ENCODE peak calls at places on chromosomes 6 and 20, in seven cellular contexts. One of them, this sample, is unnamed.

GRCh38 chr6:104381907-104382306 is 477.8 kb downstream of the HACE1 start:
- DNase-seq in H7: peak; percentile 17
- DNase-seq in CD8-positive, alpha-beta memory T cell: no peak
- DNase-seq in dorsolateral prefrontal cortex: no peak
- DNase-seq in fibroblast of lung: no peak
- DNase-seq in cardiac fibroblast: no peak
- DNase-seq in choroid plexus epithelial cell: no peak
- DNase-seq in this sample: no peak

GRCh38 chr6:11069760-11070159 is 23.9 kb upstream of the SMIM13 start:
- DNase-seq in H7: no peak
- DNase-seq in CD8-positive, alpha-beta memory T cell: no peak
- DNase-seq in dorsolateral prefrontal cortex: no peak
- DNase-seq in fibroblast of lung: no peak
- DNase-seq in cardiac fibroblast: no peak
- DNase-seq in choroid plexus epithelial cell: no peak
- DNase-seq in this sample: no peak

GRCh38 chr6:17983712-17984111 is 3.7 kb downstream of the KIF13A start:
- DNase-seq in H7: no peak
- DNase-seq in CD8-positive, alpha-beta memory T cell: no peak
- DNase-seq in dorsolateral prefrontal cortex: no peak
- DNase-seq in fibroblast of lung: no peak
- DNase-seq in cardiac fibroblast: no peak
- DNase-seq in choroid plexus epithelial cell: no peak
- DNase-seq in this sample: no peak

GRCh38 chr6:132023490-132023889 is 72.3 kb upstream of the CCN2 start:
- DNase-seq in H7: peak; percentile 2
- DNase-seq in CD8-positive, alpha-beta memory T cell: no peak
- DNase-seq in dorsolateral prefrontal cortex: no peak
- DNase-seq in fibroblast of lung: no peak
- DNase-seq in cardiac fibroblast: no peak
- DNase-seq in choroid plexus epithelial cell: peak; percentile 35
- DNase-seq in this sample: no peak

GRCh38 chr6:86423571-86423970 is 513.8 kb upstream of the HTR1E start:
- DNase-seq in H7: no peak
- DNase-seq in CD8-positive, alpha-beta memory T cell: no peak
- DNase-seq in dorsolateral prefrontal cortex: no peak
- DNase-seq in fibroblast of lung: no peak
- DNase-seq in cardiac fibroblast: no peak
- DNase-seq in choroid plexus epithelial cell: no peak
- DNase-seq in this sample: no peak

GRCh38 chr6:135505648-135506047 is 8.1 kb upstream of the AHI1 start:
- DNase-seq in H7: no peak
- DNase-seq in CD8-positive, alpha-beta memory T cell: no peak
- DNase-seq in dorsolateral prefrontal cortex: no peak
- DNase-seq in fibroblast of lung: no peak
- DNase-seq in cardiac fibroblast: no peak
- DNase-seq in choroid plexus epithelial cell: no peak
- DNase-seq in this sample: no peak

GRCh38 chr6:40138273-40138720 is 204.0 kb upstream of the MOCS1 start:
- DNase-seq in H7: no peak
- DNase-seq in CD8-positive, alpha-beta memory T cell: no peak
- DNase-seq in dorsolateral prefrontal cortex: no peak
- DNase-seq in fibroblast of lung: no peak
- DNase-seq in cardiac fibroblast: no peak
- DNase-seq in choroid plexus epithelial cell: no peak
- DNase-seq in this sample: no peak

GRCh38 chr6:56292505-56293181 is 45.3 kb upstream of the COL21A1 start:
- DNase-seq in H7: peak; percentile 24
- DNase-seq in CD8-positive, alpha-beta memory T cell: no peak
- DNase-seq in dorsolateral prefrontal cortex: peak; percentile 36
- DNase-seq in fibroblast of lung: peak; percentile 82
- DNase-seq in cardiac fibroblast: peak; percentile 86
- DNase-seq in choroid plexus epithelial cell: peak; percentile 89
- DNase-seq in this sample: peak; percentile 11

GRCh38 chr6:815348-815738 is 122.4 kb upstream of the EXOC2 start:
- DNase-seq in H7: peak; percentile 22
- DNase-seq in CD8-positive, alpha-beta memory T cell: no peak
- DNase-seq in dorsolateral prefrontal cortex: no peak
- DNase-seq in fibroblast of lung: no peak
- DNase-seq in cardiac fibroblast: no peak
- DNase-seq in choroid plexus epithelial cell: no peak
- DNase-seq in this sample: no peak

GRCh38 chr20:199996-200395 is 10.5 kb upstream of the DEFB128 start:
- DNase-seq in H7: no peak
- DNase-seq in CD8-positive, alpha-beta memory T cell: no peak
- DNase-seq in dorsolateral prefrontal cortex: no peak
- DNase-seq in fibroblast of lung: no peak
- DNase-seq in cardiac fibroblast: no peak
- DNase-seq in choroid plexus epithelial cell: no peak
- DNase-seq in this sample: no peak

GRCh38 chr20:41173161-41173721 is 35.9 kb downstream of the PLCG1 start:
- DNase-seq in H7: peak; percentile 92
- DNase-seq in CD8-positive, alpha-beta memory T cell: peak; percentile 43
- DNase-seq in dorsolateral prefrontal cortex: peak; percentile 91
- DNase-seq in fibroblast of lung: peak; percentile 95
- DNase-seq in cardiac fibroblast: peak; percentile 92
- DNase-seq in choroid plexus epithelial cell: peak; percentile 74
- DNase-seq in this sample: peak; percentile 79

GRCh38 chr20:25062841-25063240 is 4.9 kb upstream of the ACSS1 start:
- DNase-seq in H7: no peak
- DNase-seq in CD8-positive, alpha-beta memory T cell: no peak
- DNase-seq in dorsolateral prefrontal cortex: no peak
- DNase-seq in fibroblast of lung: no peak
- DNase-seq in cardiac fibroblast: no peak
- DNase-seq in choroid plexus epithelial cell: no peak
- DNase-seq in this sample: no peak

GRCh38 chr20:34824861-34825529 is 456 bp downstream of the NCOA6 start:
- DNase-seq in H7: peak; percentile 94
- DNase-seq in CD8-positive, alpha-beta memory T cell: peak; percentile 61
- DNase-seq in dorsolateral prefrontal cortex: peak; percentile 60
- DNase-seq in fibroblast of lung: peak; percentile 32
- DNase-seq in cardiac fibroblast: peak; percentile 47
- DNase-seq in choroid plexus epithelial cell: peak; percentile 38
- DNase-seq in this sample: peak; percentile 63

GRCh38 chr6:6438286-6438685 is 117.8 kb upstream of the F13A1 start:
- DNase-seq in H7: no peak
- DNase-seq in CD8-positive, alpha-beta memory T cell: no peak
- DNase-seq in dorsolateral prefrontal cortex: no peak
- DNase-seq in fibroblast of lung: no peak
- DNase-seq in cardiac fibroblast: no peak
- DNase-seq in choroid plexus epithelial cell: no peak
- DNase-seq in this sample: no peak

GRCh38 chr6:159969204-159969912 is 476 bp downstream of the IGF2R start:
- DNase-seq in H7: peak; percentile 79
- DNase-seq in CD8-positive, alpha-beta memory T cell: no peak
- DNase-seq in dorsolateral prefrontal cortex: no peak
- DNase-seq in fibroblast of lung: no peak
- DNase-seq in cardiac fibroblast: peak; percentile 35
- DNase-seq in choroid plexus epithelial cell: peak; percentile 67
- DNase-seq in this sample: peak; percentile 43

GRCh38 chr6:111989743-111990142 is 64.2 kb upstream of the CCN6 start:
- DNase-seq in H7: no peak
- DNase-seq in CD8-positive, alpha-beta memory T cell: peak; percentile 39
- DNase-seq in dorsolateral prefrontal cortex: no peak
- DNase-seq in fibroblast of lung: no peak
- DNase-seq in cardiac fibroblast: no peak
- DNase-seq in choroid plexus epithelial cell: no peak
- DNase-seq in this sample: peak; percentile 18

GRCh38 chr6:142893088-142893487 is 51.9 kb downstream of the HIVEP2 start:
- DNase-seq in H7: no peak
- DNase-seq in CD8-positive, alpha-beta memory T cell: no peak
- DNase-seq in dorsolateral prefrontal cortex: no peak
- DNase-seq in fibroblast of lung: peak; percentile 61
- DNase-seq in cardiac fibroblast: peak; percentile 46
- DNase-seq in choroid plexus epithelial cell: peak; percentile 55
- DNase-seq in this sample: no peak

GRCh38 chr6:163212123-163212522 is 202.4 kb upstream of the QKI start:
- DNase-seq in H7: no peak
- DNase-seq in CD8-positive, alpha-beta memory T cell: no peak
- DNase-seq in dorsolateral prefrontal cortex: no peak
- DNase-seq in fibroblast of lung: no peak
- DNase-seq in cardiac fibroblast: no peak
- DNase-seq in choroid plexus epithelial cell: no peak
- DNase-seq in this sample: no peak

GRCh38 chr6:73710470-73710869 is 14.5 kb downstream of the CD109 start:
- DNase-seq in H7: no peak
- DNase-seq in CD8-positive, alpha-beta memory T cell: no peak
- DNase-seq in dorsolateral prefrontal cortex: no peak
- DNase-seq in fibroblast of lung: peak; percentile 44
- DNase-seq in cardiac fibroblast: peak; percentile 42
- DNase-seq in choroid plexus epithelial cell: peak; percentile 89
- DNase-seq in this sample: no peak

GRCh38 chr6:104019075-104019474 is 840.6 kb downstream of the HACE1 start:
- DNase-seq in H7: no peak
- DNase-seq in CD8-positive, alpha-beta memory T cell: no peak
- DNase-seq in dorsolateral prefrontal cortex: no peak
- DNase-seq in fibroblast of lung: no peak
- DNase-seq in cardiac fibroblast: no peak
- DNase-seq in choroid plexus epithelial cell: no peak
- DNase-seq in this sample: no peak

DNA sequence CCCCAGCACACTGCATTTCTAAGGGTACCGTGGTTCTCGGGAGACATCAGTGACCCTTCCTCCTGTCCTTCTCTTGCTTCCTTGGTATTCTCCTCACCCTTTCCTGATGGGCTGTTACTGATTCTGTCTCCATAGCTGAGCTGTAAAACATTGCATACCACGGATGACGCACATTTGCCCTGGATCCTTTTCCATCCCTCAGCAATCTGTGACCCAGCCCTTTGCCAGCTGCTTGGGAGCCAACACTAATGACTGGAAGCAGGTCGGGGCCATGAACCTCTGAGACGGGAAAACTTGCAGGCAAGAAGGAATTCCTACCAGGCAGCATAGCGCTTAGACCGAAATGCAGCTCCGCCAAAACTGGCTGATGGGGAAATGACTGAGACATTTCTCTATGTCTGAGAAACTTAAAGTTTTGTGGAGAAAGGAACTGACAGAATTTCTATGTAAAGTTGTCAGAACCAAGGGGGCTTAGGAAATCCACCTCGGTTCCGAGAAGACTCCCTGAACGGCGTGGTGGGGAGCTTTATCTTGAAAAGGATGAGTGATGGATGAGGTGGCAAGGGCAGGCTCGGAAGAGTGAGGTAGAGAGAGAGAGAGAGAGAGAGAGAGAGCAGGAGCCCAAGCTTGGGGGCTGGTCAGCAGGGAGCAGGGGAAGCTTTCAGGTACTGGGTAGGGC is 19.2 kb downstream of the TUBB2B start:
- DNase-seq in H7: no peak
- DNase-seq in CD8-positive, alpha-beta memory T cell: no peak
- DNase-seq in dorsolateral prefrontal cortex: no peak
- DNase-seq in fibroblast of lung: peak; percentile 95
- DNase-seq in cardiac fibroblast: peak; percentile 95
- DNase-seq in choroid plexus epithelial cell: peak; percentile 54
- DNase-seq in this sample: no peak
- H3K4me3 ChIP-seq in H7: no peak overlapping the region
- H3K4me3 ChIP-seq in CD8-positive, alpha-beta memory T cell: no peak overlapping the region
- H3K4me3 ChIP-seq in dorsolateral prefrontal cortex: no peak overlapping the region
- H3K4me3 ChIP-seq in fibroblast of lung: no peak overlapping the region
- H3K4me3 ChIP-seq in cardiac fibroblast: no peak overlapping the region
- H3K4me3 ChIP-seq in choroid plexus epithelial cell: no peak overlapping the region
- H3K4me3 ChIP-seq in this sample: no peak overlapping the region

GRCh38 chr6:157273756-157274088 is 49.6 kb downstream of the TMEM242 start:
- DNase-seq in H7: peak; percentile 88
- DNase-seq in CD8-positive, alpha-beta memory T cell: peak; percentile 63
- DNase-seq in dorsolateral prefrontal cortex: peak; percentile 34
- DNase-seq in fibroblast of lung: peak; percentile 35
- DNase-seq in cardiac fibroblast: no peak
- DNase-seq in choroid plexus epithelial cell: peak; percentile 56
- DNase-seq in this sample: no peak
- H3K4me3 ChIP-seq in H7: peak overlapping the region; percentile 63
- H3K4me3 ChIP-seq in CD8-positive, alpha-beta memory T cell: peak overlapping the region; percentile 76
- H3K4me3 ChIP-seq in dorsolateral prefrontal cortex: peak overlapping the region; percentile 66
- H3K4me3 ChIP-seq in fibroblast of lung: no peak overlapping the region
- H3K4me3 ChIP-seq in cardiac fibroblast: no peak overlapping the region
- H3K4me3 ChIP-seq in choroid plexus epithelial cell: peak overlapping the region; percentile 17
- H3K4me3 ChIP-seq in this sample: no peak overlapping the region

DNA sequence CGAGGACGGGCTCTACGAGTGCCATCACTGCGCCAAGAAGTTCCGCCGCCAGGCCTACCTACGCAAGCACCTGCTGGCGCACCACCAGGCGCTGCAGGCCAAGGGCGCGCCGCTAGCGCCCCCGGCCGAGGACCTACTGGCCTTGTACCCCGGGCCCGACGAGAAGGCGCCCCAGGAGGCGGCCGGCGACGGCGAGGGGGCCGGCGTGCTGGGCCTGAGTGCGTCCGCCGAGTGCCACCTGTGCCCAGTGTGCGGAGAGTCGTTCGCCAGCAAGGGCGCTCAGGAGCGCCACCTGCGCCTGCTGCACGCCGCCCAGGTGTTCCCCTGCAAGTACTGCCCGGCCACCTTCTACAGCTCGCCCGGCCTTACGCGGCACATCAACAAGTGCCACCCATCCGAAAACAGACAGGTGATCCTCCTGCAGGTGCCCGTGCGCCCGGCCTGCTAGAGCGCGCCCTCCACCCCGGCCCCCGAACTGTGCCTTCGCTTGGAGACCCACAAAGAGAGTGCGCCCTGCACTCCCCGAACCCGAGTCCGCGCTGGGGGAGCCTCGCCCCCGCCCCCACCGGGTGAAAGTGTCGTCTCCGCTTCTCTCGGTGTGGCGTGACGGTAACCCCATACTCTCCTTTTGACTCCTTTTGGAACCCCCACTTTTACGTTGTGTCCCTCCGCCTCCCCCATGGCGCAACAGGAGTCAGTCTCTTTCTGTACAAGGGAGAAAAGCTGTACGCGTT is 1.6 kb downstream of the INSM1 start:
- DNase-seq in H7: peak; percentile 82
- DNase-seq in CD8-positive, alpha-beta memory T cell: no peak
- DNase-seq in dorsolateral prefrontal cortex: no peak
- DNase-seq in fibroblast of lung: no peak
- DNase-seq in cardiac fibroblast: no peak
- DNase-seq in choroid plexus epithelial cell: no peak
- DNase-seq in this sample: peak; percentile 51
- H3K4me3 ChIP-seq in H7: peak overlapping the region; percentile 36
- H3K4me3 ChIP-seq in CD8-positive, alpha-beta memory T cell: no peak overlapping the region
- H3K4me3 ChIP-seq in dorsolateral prefrontal cortex: peak overlapping the region; percentile 69
- H3K4me3 ChIP-seq in fibroblast of lung: no peak overlapping the region
- H3K4me3 ChIP-seq in cardiac fibroblast: no peak overlapping the region
- H3K4me3 ChIP-seq in choroid plexus epithelial cell: no peak overlapping the region
- H3K4me3 ChIP-seq in this sample: peak overlapping the region; percentile 11

DNA sequence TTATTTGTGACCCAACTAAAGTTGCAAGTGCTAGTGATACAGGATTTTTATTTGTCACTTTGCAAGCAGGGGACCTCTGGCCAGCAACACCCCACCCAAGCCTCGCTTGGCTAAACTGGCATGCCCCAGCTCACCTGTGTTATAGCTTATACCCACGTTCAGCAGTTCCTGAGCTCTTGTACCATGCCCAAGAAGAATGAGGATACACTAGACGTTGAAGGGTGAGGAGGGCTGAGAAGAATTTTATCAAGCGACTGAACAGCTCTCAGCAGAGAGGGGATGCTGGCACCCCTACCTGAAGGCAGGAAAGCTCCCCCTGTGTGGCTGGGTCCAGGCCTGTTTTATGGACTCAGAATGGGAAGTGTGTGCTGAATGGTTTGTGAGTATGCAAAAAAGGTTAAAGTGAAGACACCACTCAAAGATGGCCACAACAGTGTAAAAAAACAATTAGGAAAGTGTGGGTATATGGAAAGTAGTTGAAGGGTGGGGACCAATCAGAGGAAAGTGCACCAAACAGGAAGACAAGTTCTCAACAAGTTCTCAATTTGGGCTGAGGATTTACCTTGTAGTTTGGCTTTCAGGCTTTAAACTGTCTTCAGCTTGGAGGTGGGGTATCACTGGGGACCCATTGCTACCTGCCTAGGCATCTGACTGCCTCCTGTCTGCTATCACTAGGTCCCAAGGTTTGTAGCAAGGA is 14.9 kb downstream of the BTN2A1 start:
- DNase-seq in H7: no peak
- DNase-seq in CD8-positive, alpha-beta memory T cell: peak; percentile 7
- DNase-seq in dorsolateral prefrontal cortex: no peak
- DNase-seq in fibroblast of lung: no peak
- DNase-seq in cardiac fibroblast: no peak
- DNase-seq in choroid plexus epithelial cell: no peak
- DNase-seq in this sample: no peak
- H3K4me3 ChIP-seq in H7: no peak overlapping the region
- H3K4me3 ChIP-seq in CD8-positive, alpha-beta memory T cell: peak overlapping the region; percentile 72
- H3K4me3 ChIP-seq in dorsolateral prefrontal cortex: no peak overlapping the region
- H3K4me3 ChIP-seq in fibroblast of lung: no peak overlapping the region
- H3K4me3 ChIP-seq in cardiac fibroblast: no peak overlapping the region
- H3K4me3 ChIP-seq in choroid plexus epithelial cell: no peak overlapping the region
- H3K4me3 ChIP-seq in this sample: no peak overlapping the region

This sample was measured in thyroid gland.